ENCODE peak calls at places on chromosomes 2 and 18, in four cellular contexts. B, X, T and I are unnamed samples.

GRCh38 chr18:54130631-54131030 is 93.8 kb downstream of the MBD2 start:
- DNase-seq in X (no peak), B (no peak), T (no peak), I (no peak)

GRCh38 chr2:8515390-8515761 is 166.5 kb upstream of the ID2 start:
- DNase-seq in T (no peak), X (peak; percentile 75), B (peak; percentile 12), I (no peak)

GRCh38 chr2:160039166-160039903 is 23.1 kb downstream of the PLA2R1 start:
- DNase-seq in B (no peak), X (no peak), T (peak; percentile 91), I (no peak)

GRCh38 chr2:19358242-19359020 is at the start of gene OSR1:
- DNase-seq in T (peak; percentile 53), B (no peak), X (peak; percentile 90), I (peak; percentile 87)

GRCh38 chr2:159090514-159091201 is 122.2 kb downstream of the TANC1 start:
- DNase-seq in B (no peak), T (peak; percentile 78), X (no peak), I (no peak)

GRCh38 chr18:26978812-26979341 is 113.4 kb upstream of the AQP4 start:
- DNase-seq in T (no peak), X (no peak), B (no peak), I (no peak)

GRCh38 chr18:5311273-5312009 is 15.9 kb upstream of the ZBTB14 start:
- DNase-seq in X (no peak), T (no peak), B (no peak), I (no peak)

GRCh38 chr2:42456126-42456839 is 37.5 kb downstream of the KCNG3 start:
- DNase-seq in T (no peak), X (no peak), B (no peak), I (no peak)

GRCh38 chr2:78411284-78411683 is 614.2 kb upstream of the REG3G start:
- DNase-seq in T (no peak), X (no peak), B (no peak), I (no peak)

GRCh38 chr18:33201509-33201926 is 239.0 kb downstream of the CCDC178 start:
- DNase-seq in X (no peak), B (no peak), T (peak; percentile 39), I (peak; percentile 69)

GRCh38 chr2:86335865-86336321 is 1.5 kb downstream of the REEP1 start:
- DNase-seq in X (no peak), B (no peak), T (no peak), I (no peak)

GRCh38 chr2:86336350-86337234 is 834 bp downstream of the REEP1 start:
- DNase-seq in T (no peak), X (no peak), B (no peak), I (peak; percentile 46)

GRCh38 chr2:86341470-86341869 is 4.0 kb upstream of the REEP1 start:
- DNase-seq in X (no peak), B (no peak), T (no peak), I (no peak)

GRCh38 chr2:86337235-86338099 is at the start of gene REEP1:
- DNase-seq in X (peak; percentile 66), B (no peak), T (peak; percentile 13), I (peak; percentile 69)

GRCh38 chr2:86338778-86339295 is 1.4 kb upstream of the REEP1 start:
- DNase-seq in X (no peak), T (no peak), B (no peak), I (no peak)
- H3K27me3 ChIP-seq in X (no peaks in the 10 kb centered on the region), T (peaks cover 30% of the 10 kb centered on the region), B (peaks cover 63% of the 10 kb centered on the region), I (peaks cover 42% of the 10 kb centered on the region)

GRCh38 chr18:10787293-10787901 is 261.6 kb downstream of the NAPG start:
- DNase-seq in X (peak; percentile 78), T (peak; percentile 50), B (peak; percentile 67), I (peak; percentile 89)

GRCh38 chr18:10785798-10786197 is 260.0 kb downstream of the NAPG start:
- DNase-seq in T (no peak), X (no peak), B (no peak), I (no peak)

GRCh38 chr18:10784596-10785202 is 258.9 kb downstream of the NAPG start:
- DNase-seq in X (no peak), B (no peak), T (no peak), I (no peak)

GRCh38 chr18:10783941-10784340 is 258.1 kb downstream of the NAPG start:
- DNase-seq in X (no peak), T (no peak), B (no peak), I (no peak)
- H3K27me3 ChIP-seq in X (no peaks in the 10 kb centered on the region), T (no peaks in the 10 kb centered on the region), B (peaks cover 4% of the 10 kb centered on the region), I (no peaks in the 10 kb centered on the region)

DNA sequence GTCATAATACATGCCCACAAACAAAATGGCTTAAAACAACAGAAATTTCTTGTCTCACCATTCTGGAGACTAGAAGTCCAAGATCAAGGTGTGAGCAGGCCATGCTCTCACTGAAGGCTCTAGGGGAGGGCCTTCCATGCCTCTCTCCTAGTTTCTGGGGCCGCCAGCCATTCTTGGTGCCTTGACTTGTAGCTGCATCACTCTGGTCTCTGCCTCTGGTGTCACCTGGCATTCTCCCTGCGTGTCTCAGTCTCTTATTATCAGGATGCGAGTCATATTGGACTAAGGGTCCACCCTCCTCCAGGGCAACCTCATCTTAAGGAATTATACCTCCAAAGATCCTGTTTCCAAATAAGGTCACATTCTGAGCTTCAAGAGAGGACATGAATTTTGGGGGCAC is 76.1 kb downstream of the KCNF1 start:
- DNase-seq in T (no peak), X (no peak), B (no peak), I (no peak)
- H3K27me3 ChIP-seq in T (peaks cover 2% of the 10 kb centered on the region), X (no peaks in the 10 kb centered on the region), B (no peaks in the 10 kb centered on the region), I (no peaks in the 10 kb centered on the region)

GRCh38 chr2:11874861-11875260 is 128.4 kb downstream of the LPIN1 start:
- DNase-seq in B (no peak), X (no peak), T (no peak), I (no peak)
- H3K27me3 ChIP-seq in B (no peaks in the 10 kb centered on the region), X (no peaks in the 10 kb centered on the region), T (no peaks in the 10 kb centered on the region), I (no peaks in the 10 kb centered on the region)

DNA sequence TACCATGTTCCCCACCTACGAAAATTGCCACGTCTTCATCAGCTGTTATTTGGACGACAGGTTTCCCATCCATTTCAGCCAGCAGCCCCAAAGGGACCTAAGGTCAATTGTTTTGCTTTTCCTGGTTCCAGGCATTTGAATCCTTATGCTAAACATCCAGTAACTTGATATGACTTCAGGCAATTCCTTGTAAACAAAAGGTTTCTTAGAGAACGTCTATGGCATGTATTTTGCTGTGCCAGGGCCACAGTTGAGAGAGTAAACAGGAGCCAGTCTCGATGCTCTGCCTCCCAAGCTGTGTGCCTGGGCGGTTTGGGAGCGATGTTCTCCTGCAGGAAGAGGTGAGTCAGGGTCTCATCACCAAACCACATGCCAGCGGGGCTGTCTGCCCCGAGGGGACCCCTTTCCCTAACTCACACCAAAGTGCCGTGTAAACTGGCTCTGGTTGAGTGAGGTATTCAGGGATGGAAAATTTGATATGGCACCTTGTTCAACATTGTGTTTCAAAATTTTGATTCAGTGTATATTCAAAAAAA is 12.9 kb upstream of the MC5R start:
- DNase-seq in B (no peak), X (no peak), T (no peak), I (no peak)
- H3K27me3 ChIP-seq in B (no peaks in the 10 kb centered on the region), X (no peaks in the 10 kb centered on the region), T (peaks cover 2% of the 10 kb centered on the region), I (no peaks in the 10 kb centered on the region)

DNA sequence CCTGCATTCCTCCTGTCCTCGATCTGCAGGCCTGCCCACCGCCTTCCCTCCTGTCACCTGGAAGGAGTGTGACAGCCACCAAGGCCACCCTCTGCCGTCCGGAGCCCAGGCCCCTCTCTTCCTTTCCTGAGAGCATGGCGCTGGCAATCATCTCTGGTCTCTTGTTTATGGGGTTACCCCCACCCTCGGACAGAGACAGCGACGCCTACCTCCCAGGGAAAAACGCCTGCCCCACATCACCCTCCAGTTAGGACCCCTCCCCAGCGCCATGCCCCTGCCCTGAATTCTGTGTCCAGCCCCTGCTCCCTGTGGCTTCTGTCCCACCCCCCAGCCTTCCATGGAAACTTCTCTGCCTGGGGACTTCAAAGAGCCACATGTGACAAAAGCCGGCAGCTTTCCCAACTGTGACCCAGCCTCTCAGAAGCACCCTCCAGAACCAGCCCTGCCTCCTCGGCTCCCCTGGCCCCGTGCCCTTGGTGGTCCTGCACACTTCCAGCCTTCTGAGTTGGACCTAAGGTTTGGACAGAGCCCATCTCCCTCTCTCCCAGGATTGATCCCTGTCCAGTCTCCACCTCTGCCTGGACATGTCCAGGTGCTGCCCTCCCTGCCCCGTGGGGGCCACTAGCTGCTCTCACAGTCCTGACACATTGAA is 145.0 kb upstream of the HDAC4 start:
- DNase-seq in B (no peak), T (no peak), X (no peak), I (no peak)
- H3K27me3 ChIP-seq in B (no peaks in the 10 kb centered on the region), T (no peaks in the 10 kb centered on the region), X (no peaks in the 10 kb centered on the region), I (peaks cover 5% of the 10 kb centered on the region)

GRCh38 chr2:14634223-14634884 is 1.8 kb downstream of the LRATD1 start:
- DNase-seq in X (peak; percentile 82), B (no peak), T (peak; percentile 76), I (peak; percentile 91)

GRCh38 chr2:14632133-14632936 is at the start of gene LRATD1:
- DNase-seq in X (peak; percentile 86), T (peak; percentile 86), B (no peak), I (peak; percentile 95)

GRCh38 chr2:14633031-14633430 is 514 bp downstream of the LRATD1 start:
- DNase-seq in T (no peak), B (no peak), X (no peak), I (peak; percentile 13)

GRCh38 chr2:14633451-14634211 is 1.1 kb downstream of the LRATD1 start:
- DNase-seq in X (no peak), B (no peak), T (no peak), I (peak; percentile 10)

DNA sequence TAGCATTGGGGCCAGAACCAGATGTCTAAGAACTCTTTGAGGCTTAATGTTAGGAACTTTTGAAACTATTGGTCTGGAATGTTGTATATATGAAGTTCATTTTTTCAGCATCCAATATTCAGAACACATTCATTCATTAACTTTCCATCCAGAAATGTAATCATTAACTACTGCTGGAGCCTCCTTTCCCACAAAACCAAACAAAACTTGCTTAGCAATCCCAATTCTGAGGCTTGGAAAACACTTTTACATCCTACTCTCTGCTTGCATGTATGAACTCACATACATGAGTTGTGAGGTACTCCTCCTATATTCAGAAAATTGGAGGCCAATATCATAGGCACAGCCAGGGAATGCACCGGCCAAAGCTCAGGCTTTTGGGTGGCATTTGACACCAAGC is 841 bp upstream of the LRATD1 start:
- DNase-seq in B (no peak), T (no peak), X (no peak), I (no peak)
- H3K27me3 ChIP-seq in B (peaks cover 62% of the 10 kb centered on the region), T (peaks cover 20% of the 10 kb centered on the region), X (no peaks in the 10 kb centered on the region), I (peaks cover 13% of the 10 kb centered on the region)

GRCh38 chr2:236415706-236416493 is 151.7 kb upstream of the ASB18 start:
- DNase-seq in B (no peak), T (no peak), X (no peak), I (no peak)

GRCh38 chr2:236417150-236417549 is 152.5 kb upstream of the ACKR3 start:
- DNase-seq in B (no peak), X (no peak), T (no peak), I (no peak)
- H3K27me3 ChIP-seq in B (peaks cover 5% of the 10 kb centered on the region), X (no peaks in the 10 kb centered on the region), T (no peaks in the 10 kb centered on the region), I (no peaks in the 10 kb centered on the region)